ENCODE peak calls at places on chromosomes 12 and 14, in seven cellular contexts. O is AG10803, P is body of pancreas, T is ovary, N is psoas muscle, H is HFFc6, J is GM13977. C is an unnamed sample.

GRCh38 chr12:115444336-115444735 is 760.4 kb upstream of the TBX3 start:
- DNase-seq in O (peak), H (no peak), J (no peak), T (no peak), N (no peak), P (no peak), C (no peak)

GRCh38 chr12:4252595-4252994 is 21.0 kb upstream of the CCND2 start:
- DNase-seq in N (no peak), P (no peak), T (no peak), H (no peak), J (no peak), O (no peak), C (no peak)

GRCh38 chr14:37617864-37618365 is 22.5 kb downstream of the TTC6 start:
- DNase-seq in J (no peak), P (no peak), N (no peak), T (no peak), H (no peak), O (no peak), C (no peak)

GRCh38 chr12:52876371-52876770 is 27.6 kb upstream of the KRT78 start:
- DNase-seq in H (no peak), P (no peak), J (no peak), T (no peak), O (no peak), N (no peak), C (no peak)

GRCh38 chr12:51482808-51483532 is 58.3 kb downstream of the SLC4A8 start:
- DNase-seq in H (no peak), J (no peak), N (no peak), P (no peak), O (peak), T (no peak), C (no peak)

GRCh38 chr14:64671591-64671990 is 32.6 kb upstream of the PLEKHG3 start:
- DNase-seq in J (peak), P (no peak), H (peak), N (no peak), O (peak), T (no peak), C (peak)

GRCh38 chr14:101198398-101199027 is 295.0 kb upstream of the RTL1 start:
- DNase-seq in O (no peak), J (no peak), H (no peak), T (peak), N (no peak), P (peak), C (no peak)

GRCh38 chr12:122963928-122964240 is 2.4 kb downstream of the ABCB9 start:
- DNase-seq in T (peak), O (no peak), H (no peak), J (no peak), P (peak), N (no peak), C (peak)

GRCh38 chr14:23817164-23817767 is 136.3 kb upstream of the DHRS4 start:
- DNase-seq in H (no peak), N (no peak), P (no peak), J (no peak), O (no peak), T (no peak), C (no peak)

GRCh38 chr14:24231263-24232120 is 675 bp downstream of the NEDD8 start:
- DNase-seq in O (no peak), J (no peak), N (no peak), T (no peak), P (no peak), H (no peak), C (no peak)

GRCh38 chr12:65609359-65609771 is 214.9 kb upstream of the HMGA2 start:
- DNase-seq in T (no peak), H (peak), O (peak), N (no peak), J (no peak), P (no peak), C (peak)

GRCh38 chr12:110844551-110845395 is 2.0 kb upstream of the CCDC63 start:
- DNase-seq in H (no peak), P (no peak), T (no peak), O (peak), N (peak), J (no peak), C (peak)

GRCh38 chr14:81455344-81455743 is 55.2 kb upstream of the STON2 start:
- DNase-seq in O (peak), J (no peak), N (no peak), T (no peak), P (no peak), H (no peak), C (no peak)

GRCh38 chr12:43675048-43675904 is 83.3 kb downstream of the PUS7L start:
- DNase-seq in O (peak), P (no peak), J (no peak), H (no peak), N (no peak), T (no peak), C (no peak)

GRCh38 chr14:24982472-24983155 is 67.3 kb downstream of the STXBP6 start:
- DNase-seq in P (no peak), N (no peak), T (no peak), H (peak), O (peak), J (no peak), C (peak)

GRCh38 chr14:68715032-68715924 is 77.6 kb downstream of the ZFP36L1 start:
- DNase-seq in P (no peak), O (peak), N (no peak), H (no peak), J (no peak), T (no peak), C (peak)

GRCh38 chr14:91402278-91403068 is 15.1 kb downstream of the CCDC88C start:
- DNase-seq in H (no peak), O (no peak), T (peak), P (peak), N (no peak), J (no peak), C (no peak)

GRCh38 chr14:33768458-33768830 is 182.4 kb downstream of the EGLN3 start:
- DNase-seq in H (no peak), N (no peak), J (no peak), P (no peak), O (peak), T (no peak), C (peak)

GRCh38 chr14:59699422-59699821 is 122.8 kb upstream of the CCDC175 start:
- DNase-seq in P (no peak), O (no peak), J (no peak), N (no peak), T (no peak), H (no peak), C (no peak)

GRCh38 chr14:36996133-36996856 is 176.1 kb downstream of the SLC25A21 start:
- DNase-seq in O (peak), T (no peak), N (no peak), H (peak), P (no peak), J (no peak), C (peak)

GRCh38 chr12:69623970-69624369 is 13.3 kb upstream of the LRRC10 start:
- DNase-seq in O (no peak), J (no peak), H (no peak), N (peak), P (peak), T (peak), C (no peak)

GRCh38 chr12:101671157-101671791 is 26.2 kb upstream of the CHPT1 start:
- DNase-seq in T (no peak), N (no peak), J (peak), O (no peak), P (no peak), H (no peak), C (no peak)

GRCh38 chr14:41548666-41549065 is 58.0 kb upstream of the LRFN5 start:
- DNase-seq in O (no peak), N (no peak), H (no peak), P (no peak), J (no peak), T (no peak), C (peak)

GRCh38 chr12:58804749-58805148 is 115.6 kb downstream of the LRIG3 start:
- DNase-seq in T (no peak), H (no peak), O (no peak), P (no peak), N (no peak), J (no peak), C (no peak)
- TF ChIP-seq CTCF in T (no peak), H (peak), O (peak), P (no peak), N (no peak), J (peak), C (peak)

GRCh38 chr14:29089849-29090248 is 323.3 kb downstream of the FOXG1 start:
- DNase-seq in P (no peak), O (no peak), T (no peak), J (no peak), H (no peak), N (no peak), C (no peak)

DNA sequence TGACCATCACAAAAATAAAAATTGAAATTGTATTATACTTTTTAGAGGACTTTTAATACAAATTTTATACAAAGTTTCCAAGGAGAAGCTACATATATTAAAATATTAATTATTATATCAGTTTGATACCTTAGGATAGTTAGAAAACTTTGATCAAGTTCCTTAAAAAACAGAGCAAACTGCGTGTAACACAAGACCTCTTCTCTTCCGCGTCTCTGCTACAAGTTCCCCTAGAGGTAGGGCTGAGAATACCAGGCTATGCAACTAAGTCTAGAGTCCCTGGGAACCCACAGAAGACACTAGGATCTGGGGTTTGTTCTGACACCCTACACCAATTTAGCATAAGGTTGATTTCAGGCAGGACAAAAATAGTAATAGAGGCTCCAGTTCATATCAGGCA is 319.0 kb downstream of the FOXG1 start:
- DNase-seq in P (no peak), O (peak), T (no peak), J (no peak), H (no peak), N (no peak), C (no peak)
- TF ChIP-seq CTCF in P (no peak), O (peak), T (no peak), J (no peak), H (peak), N (no peak), C (peak)

DNA sequence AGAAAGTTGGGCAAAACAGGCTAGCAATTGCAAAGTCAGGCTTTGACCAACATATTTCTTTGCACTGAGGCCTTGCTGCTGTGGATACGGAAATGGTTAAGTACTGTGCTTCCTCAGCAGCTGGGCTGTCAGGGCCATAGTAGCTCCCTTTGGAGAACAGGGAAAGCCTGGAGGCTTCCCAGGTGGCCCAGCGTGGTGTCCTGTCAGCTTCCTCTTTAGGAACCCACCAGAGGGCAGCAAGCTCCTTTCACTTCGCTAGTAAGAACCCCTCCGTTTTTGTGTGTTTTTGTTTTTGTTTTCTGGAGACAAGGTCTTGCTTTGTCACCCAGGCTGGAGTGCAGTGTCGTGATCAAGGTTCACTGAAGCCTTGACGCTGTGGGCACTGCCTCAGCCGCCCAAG is 1.7 kb upstream of the CFAP251 start:
- DNase-seq in O (peak), J (no peak), H (no peak), P (no peak), N (no peak), T (no peak), C (no peak)
- TF ChIP-seq CTCF in O (peak), J (peak), H (peak), P (no peak), N (no peak), T (no peak), C (peak)

GRCh38 chr12:118061011-118061875 is at the start of gene WSB2:
- DNase-seq in N (peak), T (peak), O (peak), P (peak), J (peak), H (no peak), C (peak)

GRCh38 chr12:118065380-118065779 is 4.4 kb upstream of the WSB2 start:
- DNase-seq in O (no peak), P (no peak), H (no peak), T (no peak), N (no peak), J (no peak), C (no peak)

GRCh38 chr12:118063567-118064391 is 2.8 kb upstream of the WSB2 start:
- DNase-seq in J (no peak), P (peak), O (peak), N (no peak), T (no peak), H (no peak), C (peak)

GRCh38 chr12:118061876-118062791 is 1.2 kb upstream of the WSB2 start:
- DNase-seq in J (peak), N (no peak), T (peak), H (peak), O (peak), P (peak), C (peak)

GRCh38 chr12:118064608-118065007 is 3.6 kb upstream of the WSB2 start:
- DNase-seq in P (no peak), H (no peak), O (no peak), J (peak), T (no peak), N (no peak), C (peak)
- TF ChIP-seq CTCF in P (no peak), H (peak), O (peak), J (peak), T (no peak), N (no peak), C (peak)

GRCh38 chr14:77064535-77065178 is 33.4 kb upstream of the CIPC start:
- DNase-seq in J (no peak), H (no peak), N (no peak), O (no peak), T (no peak), P (no peak), C (no peak)

GRCh38 chr14:77067632-77068514 is 30.2 kb upstream of the CIPC start:
- DNase-seq in H (peak), O (peak), N (peak), T (peak), P (peak), J (peak), C (peak)

GRCh38 chr14:77066555-77067172 is 31.4 kb upstream of the CIPC start:
- DNase-seq in O (no peak), P (no peak), T (no peak), J (no peak), N (no peak), H (no peak), C (peak)

GRCh38 chr14:77063581-77064289 is 34.3 kb upstream of the CIPC start:
- DNase-seq in P (no peak), T (no peak), J (no peak), N (no peak), O (no peak), H (no peak), C (no peak)

GRCh38 chr14:77065851-77066554 is 32.1 kb upstream of the CIPC start:
- DNase-seq in J (no peak), P (no peak), O (no peak), N (no peak), H (no peak), T (no peak), C (no peak)
- TF ChIP-seq CTCF in J (no peak), P (no peak), O (no peak), N (no peak), H (no peak), T (no peak), C (no peak)

DNA sequence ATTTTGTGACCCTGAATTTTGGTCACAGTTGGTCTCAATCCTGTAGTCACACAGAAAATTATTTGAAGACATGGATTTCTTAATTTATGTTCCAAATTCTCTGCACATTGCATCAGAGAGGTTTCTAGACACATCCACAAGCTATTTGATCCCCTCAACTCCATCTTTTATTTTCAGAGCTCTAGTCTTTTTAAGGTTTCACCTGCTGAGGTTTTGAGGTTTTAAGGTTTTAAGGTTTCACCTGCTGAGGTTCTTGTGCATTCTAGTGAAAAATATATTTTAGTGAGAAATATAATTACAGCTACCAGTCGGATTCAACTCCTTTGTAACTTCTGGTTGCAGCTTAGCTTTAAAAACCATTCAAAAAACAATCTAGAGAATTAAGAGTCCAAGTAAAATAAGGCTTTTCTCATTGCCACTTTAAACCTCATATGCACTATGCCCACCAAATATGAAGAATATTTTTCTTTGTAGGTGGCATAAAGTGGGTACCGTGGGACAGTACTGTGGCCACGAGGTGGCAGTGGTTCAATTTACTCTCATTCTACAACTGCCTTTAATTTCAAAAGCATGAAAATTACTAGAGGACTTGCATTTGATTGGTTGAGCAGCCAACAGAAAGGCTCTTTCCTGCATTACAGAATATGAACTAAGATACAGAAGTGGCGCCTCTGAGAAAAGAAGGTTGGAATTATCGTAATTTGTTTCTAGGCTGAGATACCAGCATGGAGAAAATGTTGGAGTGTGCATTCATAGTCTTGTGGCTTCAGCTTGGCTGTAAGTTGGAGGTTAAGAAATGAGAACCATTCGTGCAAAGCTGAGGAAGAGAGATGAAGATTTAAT is 366.5 kb upstream of the OR4E1 start:
- DNase-seq in H (no peak), J (no peak), O (no peak), N (peak), P (no peak), T (no peak), C (no peak)
- TF ChIP-seq CTCF in H (peak), J (peak), O (no peak), N (peak), P (peak), T (no peak), C (peak)

DNA sequence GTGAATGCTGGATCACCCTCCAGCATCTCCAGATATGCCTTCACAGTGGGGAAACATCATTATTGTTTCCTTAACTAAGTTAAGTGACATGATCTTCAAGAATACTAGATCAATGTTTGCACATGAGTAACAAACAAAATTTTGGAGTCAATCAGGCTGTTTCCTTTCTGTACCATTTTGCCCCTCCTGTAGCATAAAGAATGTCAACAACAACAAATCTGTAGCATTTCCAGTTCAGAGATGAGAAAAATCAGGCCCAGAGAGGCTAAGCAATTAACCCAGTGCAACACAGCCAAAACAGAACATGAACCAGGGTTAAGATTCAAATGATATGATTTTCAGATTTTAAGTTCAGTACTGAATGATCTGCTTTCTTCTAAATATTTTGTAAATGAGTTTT is 31.7 kb downstream of the SRRM4 start:
- DNase-seq in N (no peak), O (no peak), T (no peak), H (no peak), J (no peak), P (no peak), C (no peak)
- TF ChIP-seq CTCF in N (no peak), O (no peak), T (no peak), H (no peak), J (no peak), P (no peak), C (no peak)

DNA sequence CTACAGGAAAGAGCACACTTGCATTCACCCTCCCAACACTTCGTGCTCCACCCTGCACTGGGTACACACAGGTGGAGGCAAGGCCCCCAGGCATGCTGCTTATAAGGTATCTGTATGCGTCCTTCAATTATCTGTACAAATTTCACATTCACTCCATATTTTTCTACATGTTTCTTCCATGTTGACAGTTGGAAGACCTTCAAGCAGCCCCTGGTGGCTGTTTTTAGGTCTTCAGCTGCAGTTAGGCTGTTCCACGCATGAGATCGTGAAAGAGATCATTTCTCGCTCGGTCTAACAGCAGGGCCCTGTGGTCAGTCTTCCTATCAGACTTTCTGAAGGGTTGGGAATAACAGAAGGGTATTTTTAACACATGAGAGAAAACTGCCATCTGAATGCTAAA is 47.1 kb downstream of the PLXNC1 start:
- DNase-seq in N (no peak), H (no peak), P (no peak), O (no peak), T (no peak), J (no peak), C (no peak)
- TF ChIP-seq CTCF in N (no peak), H (peak), P (no peak), O (no peak), T (no peak), J (no peak), C (no peak)

GRCh38 chr14:75866981-75867380 is 114.8 kb downstream of the TGFB3 start:
- DNase-seq in N (no peak), O (no peak), H (no peak), J (no peak), T (no peak), P (no peak), C (no peak)
- TF ChIP-seq CTCF in N (no peak), O (no peak), H (no peak), J (no peak), T (no peak), P (no peak), C (no peak)

GRCh38 chr12:113825705-113826104 is 140.4 kb downstream of the RBM19 start:
- DNase-seq in T (no peak), P (no peak), N (no peak), H (no peak), O (no peak), J (no peak), C (no peak)
- TF ChIP-seq CTCF in T (no peak), P (no peak), N (no peak), H (no peak), O (no peak), J (no peak), C (no peak)

C was measured in foreskin fibroblast.